ENCODE peak calls at places on chromosome 1, in four cellular contexts. G is transverse colon, S is upper lobe of left lung, H is A549. A is an unnamed sample.

GRCh38 chr1:5959667-5960230 is 32.5 kb downstream of the NPHP4 start:
- DNase-seq in G (no peak), S (no peak), H (no peak), A (no peak)

GRCh38 chr1:176957603-176958002 is 206.9 kb downstream of the ASTN1 start:
- DNase-seq in S (no peak), H (no peak), G (no peak), A (no peak)

GRCh38 chr1:33815061-33815460 is 48.8 kb upstream of the HMGB4 start:
- DNase-seq in H (no peak), G (no peak), S (no peak), A (no peak)

GRCh38 chr1:5649795-5650194 is 342.4 kb downstream of the NPHP4 start:
- DNase-seq in H (no peak), S (no peak), G (no peak), A (no peak)

GRCh38 chr1:41547336-41547735 is 62.9 kb upstream of the EDN2 start:
- DNase-seq in S (no peak), G (no peak), H (no peak), A (no peak)

GRCh38 chr1:176670853-176671252 is 207.9 kb downstream of the PAPPA2 start:
- DNase-seq in H (no peak), G (no peak), S (no peak), A (no peak)

GRCh38 chr1:17605582-17606344 is 66.3 kb downstream of the ARHGEF10L start:
- DNase-seq in G (no peak), S (no peak), H (no peak), A (peak; percentile 76)

GRCh38 chr1:169595764-169596711 is 9.8 kb upstream of the F5 start:
- DNase-seq in H (peak; percentile 27), S (no peak), G (no peak), A (no peak)

GRCh38 chr1:52070704-52071103 is 14.6 kb downstream of the BTF3L4 start:
- DNase-seq in H (no peak), G (no peak), S (no peak), A (no peak)

GRCh38 chr1:179805291-179806195 is 62.5 kb downstream of the FAM163A start:
- DNase-seq in H (no peak), S (no peak), G (no peak), A (no peak)

GRCh38 chr1:203523667-203524066 is 29.7 kb downstream of the OPTC start:
- DNase-seq in G (no peak), S (no peak), H (no peak), A (no peak)

GRCh38 chr1:216119600-216119999 is 303.6 kb downstream of the USH2A start:
- DNase-seq in S (no peak), H (peak; percentile 39), G (no peak), A (no peak)
- TF ChIP-seq CTCF in S (peak; percentile 13), H (peak; percentile 48), G (no peak), A (no peak)

GRCh38 chr1:218080818-218081217 is 204.3 kb upstream of the RRP15 start:
- DNase-seq in S (no peak), H (no peak), G (no peak), A (no peak)

GRCh38 chr1:218081358-218081757 is 203.7 kb upstream of the RRP15 start:
- DNase-seq in G (no peak), S (no peak), H (no peak), A (no peak)

GRCh38 chr1:218079820-218080219 is 205.3 kb upstream of the RRP15 start:
- DNase-seq in S (no peak), H (no peak), G (no peak), A (no peak)

GRCh38 chr1:218079379-218079778 is 205.7 kb upstream of the RRP15 start:
- DNase-seq in G (no peak), H (no peak), S (no peak), A (no peak)
- TF ChIP-seq EP300 in G (no peak), H (no peak), S (no peak), A (no peak)

DNA sequence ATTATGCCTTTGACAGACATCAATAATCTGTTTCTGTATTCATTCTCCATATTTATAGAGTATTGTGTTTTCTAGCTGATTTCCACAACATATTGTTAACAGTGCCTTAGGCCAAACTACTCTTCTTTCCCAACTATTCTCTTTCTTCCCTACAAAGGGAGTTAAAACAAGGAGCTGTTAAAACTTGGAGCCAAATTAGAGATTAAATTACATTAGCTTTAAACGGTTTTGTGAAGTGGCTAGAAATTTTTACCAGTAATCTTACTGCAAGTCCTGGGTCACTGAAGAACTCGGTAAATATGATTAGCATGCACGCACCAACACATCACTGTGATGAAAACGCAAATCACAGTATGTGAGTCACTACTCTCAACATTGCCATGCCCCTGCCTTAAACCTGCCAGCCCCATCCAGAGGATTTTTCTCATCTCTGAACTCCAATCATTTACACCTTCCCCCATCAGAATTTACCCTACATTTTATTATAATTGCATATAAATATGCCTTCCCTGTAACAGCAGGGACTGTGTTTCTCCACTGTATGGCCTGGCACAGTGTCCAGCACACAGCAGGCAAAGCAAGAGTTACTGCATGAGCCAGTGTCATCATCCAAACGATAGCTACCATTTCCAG is 1.5 kb upstream of the PRDX6 start:
- DNase-seq in G (peak; percentile 14), S (no peak), H (no peak), A (no peak)
- H3K4me3 ChIP-seq in G (peak overlapping the region; percentile 81), S (peak overlapping the region; percentile 92), H (peak overlapping the region; percentile 81), A (peak overlapping the region; percentile 77)

GRCh38 chr1:239011382-239011781 is 375.0 kb upstream of the CHRM3 start:
- DNase-seq in S (no peak), H (no peak), G (no peak), A (no peak)

DNA sequence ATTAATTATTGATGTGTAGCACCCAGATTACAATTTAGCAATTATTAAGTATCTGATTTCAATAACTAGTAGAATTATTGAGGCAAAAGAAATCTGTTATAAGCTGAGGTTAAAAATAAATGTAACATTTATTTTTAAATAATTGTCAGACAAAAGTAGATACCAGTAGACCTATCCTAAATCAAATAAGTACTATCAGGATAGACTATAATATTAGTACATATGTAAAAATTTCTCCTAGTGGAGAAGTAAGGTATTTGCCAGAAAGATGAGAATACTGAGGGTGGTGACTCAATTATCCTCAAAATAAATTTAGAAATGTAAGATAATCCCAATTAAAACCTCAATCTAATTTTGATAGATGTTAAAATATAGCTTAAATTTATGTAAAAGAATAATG is 377.8 kb upstream of the CHRM3 start:
- DNase-seq in G (no peak), S (no peak), H (no peak), A (no peak)
- TF ChIP-seq CTCF in G (no peak), S (no peak), H (no peak), A (no peak)

DNA sequence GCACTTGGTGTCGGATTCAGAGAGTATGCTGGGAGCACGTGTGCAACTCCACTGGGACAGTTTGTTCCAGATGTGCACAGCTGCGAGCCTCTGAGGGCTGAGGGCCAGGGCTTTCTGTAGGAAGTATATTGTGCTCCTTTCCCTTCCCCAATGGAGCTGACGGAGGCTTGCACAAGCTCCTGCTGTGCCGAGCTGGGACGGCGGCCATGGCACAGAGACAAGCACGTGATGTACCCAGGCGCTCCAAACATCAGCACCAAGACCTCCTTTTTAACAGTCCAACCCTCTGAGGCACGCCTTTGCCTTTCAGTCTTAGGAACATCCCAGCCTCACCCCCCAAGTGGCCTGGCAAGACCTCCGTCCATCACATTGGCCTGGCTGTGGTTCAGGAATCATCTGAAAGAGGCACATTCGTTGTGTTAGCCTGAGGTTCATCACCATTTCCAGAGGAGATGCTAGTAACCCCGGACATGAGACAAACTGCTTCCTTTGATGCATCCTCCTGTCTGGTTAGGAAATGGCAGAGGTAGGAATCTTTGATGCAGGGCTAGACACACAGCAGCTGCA is 339.2 kb upstream of the KAZN start:
- DNase-seq in G (peak; percentile 72), S (peak; percentile 90), H (no peak), A (peak; percentile 51)
- TF ChIP-seq EP300 in G (no peak), S (no peak), H (no peak), A (no peak)

GRCh38 chr1:207824691-207825090 is 72.8 kb downstream of the CD46 start:
- DNase-seq in S (no peak), G (no peak), H (no peak), A (no peak)

GRCh38 chr1:207826557-207827487 is 75.0 kb downstream of the CD46 start:
- DNase-seq in G (peak; percentile 69), S (no peak), H (peak; percentile 66), A (peak; percentile 84)

GRCh38 chr1:207827488-207827830 is 75.6 kb downstream of the CD46 start:
- DNase-seq in G (no peak), S (no peak), H (no peak), A (no peak)

GRCh38 chr1:207825296-207825695 is 73.4 kb downstream of the CD46 start:
- DNase-seq in S (no peak), H (no peak), G (no peak), A (no peak)

DNA sequence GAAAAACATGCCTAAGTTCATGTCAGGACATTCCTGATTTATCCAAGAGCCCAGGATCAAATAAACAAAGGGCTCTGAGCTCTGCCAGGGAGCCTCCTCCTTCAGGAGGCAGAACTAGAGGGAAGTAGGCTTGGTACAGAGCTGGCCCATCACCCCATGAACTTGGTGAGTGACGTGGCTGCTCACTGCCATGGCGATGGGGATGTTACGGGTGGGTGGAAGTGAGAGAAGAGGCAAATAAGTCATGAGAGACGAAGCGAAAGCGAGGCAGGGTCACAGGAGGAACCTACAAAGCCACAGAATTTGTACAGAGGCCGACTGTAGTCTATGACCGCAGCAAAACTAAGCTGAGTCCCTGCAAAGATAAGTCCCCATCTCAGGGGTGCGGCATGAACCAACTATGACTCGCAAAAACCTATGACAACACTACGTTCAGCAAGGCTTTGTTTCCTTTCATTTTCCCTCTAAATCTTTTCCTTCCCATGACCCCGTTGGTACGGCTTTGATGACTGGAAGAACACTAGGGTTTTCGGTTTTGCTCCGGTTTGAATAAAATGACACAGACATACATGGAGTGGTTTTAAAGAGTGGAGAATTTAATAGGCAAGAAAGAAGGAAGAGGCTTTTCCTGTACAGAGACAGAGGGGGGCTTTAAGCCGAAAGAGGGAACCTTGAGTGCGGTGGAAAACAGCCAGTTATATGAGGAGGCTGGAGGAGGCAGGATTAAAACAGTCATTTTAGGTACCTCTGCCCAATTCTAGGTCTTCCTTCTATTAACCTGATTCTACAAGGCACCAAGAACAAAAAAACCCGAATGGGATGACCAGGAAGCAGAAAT is 74.1 kb downstream of the CD46 start:
- DNase-seq in S (no peak), G (peak; percentile 87), H (peak; percentile 31), A (peak; percentile 82)
- H3K4me3 ChIP-seq in S (peak overlapping the region; percentile 68), G (peak overlapping the region; percentile 36), H (peak overlapping the region; percentile 24), A (peak overlapping the region; percentile 83)